ENCODE peak calls at places on chromosomes 12 and 14, in eight cellular contexts. Z is amygdala; K is activated CD8-positive, alpha-beta memory T cell treated with anti-CD3 and anti-CD28 coated beads for 48 hours; H is anterior cingulate cortex; W is HTR-8/SVneo; F is SW 1271; E is NCI-H1694; G is A673. D is an unnamed sample.

GRCh38 chr14:88576222-88576621 is 13.4 kb downstream of the ZC3H14 start:
- DNase-seq in Z (no peak), K (no peak), H (no peak), W (no peak), F (no peak), E (no peak), G (no peak), D (no peak)

GRCh38 chr14:91349481-91350074 is 68.0 kb downstream of the CCDC88C start:
- DNase-seq in Z (no peak), K (peak; percentile 49), H (no peak), W (no peak), F (no peak), E (no peak), G (no peak), D (no peak)

GRCh38 chr14:68345738-68346137 is 447.1 kb downstream of the ZFP36L1 start:
- DNase-seq in Z (no peak), K (no peak), H (no peak), W (no peak), F (no peak), E (no peak), G (no peak), D (no peak)

GRCh38 chr12:130977759-130978127 is 24.0 kb downstream of the ADGRD1 start:
- DNase-seq in Z (no peak), K (no peak), H (no peak), W (no peak), F (no peak), E (no peak), G (no peak), D (no peak)

GRCh38 chr14:21095430-21096205 is 2.8 kb downstream of the ZNF219 start:
- DNase-seq in Z (no peak), K (no peak), H (no peak), W (no peak), F (no peak), E (peak; percentile 78), G (no peak), D (no peak)

GRCh38 chr12:52063986-52064649 is 5.7 kb upstream of the ATG101 start:
- DNase-seq in Z (no peak), K (no peak), H (peak; percentile 72), W (no peak), F (no peak), E (no peak), G (no peak), D (no peak)

GRCh38 chr14:35632276-35633071 is 98.5 kb downstream of the INSM2 start:
- DNase-seq in Z (no peak), K (no peak), H (no peak), W (no peak), F (no peak), E (no peak), G (peak; percentile 8), D (no peak)

GRCh38 chr12:132479938-132480619 is 9.9 kb upstream of the FBRSL1 start:
- DNase-seq in Z (no peak), K (no peak), H (no peak), W (no peak), F (no peak), E (no peak), G (no peak), D (no peak)

GRCh38 chr14:40630471-40630870 is 976.2 kb upstream of the LRFN5 start:
- DNase-seq in Z (no peak), K (no peak), H (no peak), W (peak; percentile 4), F (no peak), E (no peak), G (no peak), D (no peak)

GRCh38 chr12:11814362-11814761 is 164.9 kb downstream of the ETV6 start:
- DNase-seq in Z (no peak), K (no peak), H (no peak), W (peak; percentile 51), F (no peak), E (no peak), G (peak; percentile 49), D (no peak)

GRCh38 chr14:72023128-72024042 is 91.2 kb downstream of the RGS6 start:
- DNase-seq in Z (no peak), K (no peak), H (no peak), W (no peak), F (no peak), E (no peak), G (peak; percentile 60), D (no peak)

GRCh38 chr14:53401646-53402045 is 248.5 kb upstream of the DDHD1 start:
- DNase-seq in Z (no peak), K (no peak), H (no peak), W (no peak), F (no peak), E (no peak), G (no peak), D (no peak)

GRCh38 chr14:60092516-60092915 is 793 bp downstream of the PCNX4 start:
- DNase-seq in Z (no peak), K (no peak), H (no peak), W (peak; percentile 44), F (peak; percentile 50), E (peak; percentile 9), G (peak; percentile 45), D (no peak)

GRCh38 chr12:100995201-100995600 is 200.6 kb downstream of the ANO4 start:
- DNase-seq in Z (no peak), K (no peak), H (no peak), W (no peak), F (no peak), E (no peak), G (peak; percentile 26), D (no peak)

GRCh38 chr14:103943673-103944072 is 1.3 kb upstream of the RD3L start:
- DNase-seq in Z (no peak), K (no peak), H (no peak), W (no peak), F (no peak), E (no peak), G (no peak), D (no peak)

GRCh38 chr12:104358353-104359003 is 54.9 kb downstream of the EID3 start:
- DNase-seq in Z (peak; percentile 7), K (peak; percentile 15), H (no peak), W (peak; percentile 56), F (peak; percentile 50), E (peak; percentile 27), G (peak; percentile 69), D (no peak)

GRCh38 chr14:61140872-61141271 is 140.3 kb downstream of the TMEM30B start:
- DNase-seq in Z (no peak), K (no peak), H (no peak), W (no peak), F (no peak), E (no peak), G (no peak), D (no peak)

GRCh38 chr12:22978962-22979361 is 354.0 kb downstream of the ETNK1 start:
- DNase-seq in Z (no peak), K (no peak), H (no peak), W (peak; percentile 8), F (peak; percentile 27), E (peak; percentile 12), G (no peak), D (no peak)

GRCh38 chr12:75779891-75780501 is 251.6 kb downstream of the PHLDA1 start:
- DNase-seq in Z (no peak), K (no peak), H (no peak), W (no peak), F (no peak), E (no peak), G (peak; percentile 44), D (no peak)

GRCh38 chr14:24136684-24137528 is 912 bp downstream of the PSME1 start:
- DNase-seq in Z (no peak), K (no peak), H (no peak), W (no peak), F (no peak), E (no peak), G (no peak), D (no peak)

GRCh38 chr12:104546575-104546974 is 89.8 kb downstream of the CHST11 start:
- DNase-seq in Z (no peak), K (no peak), H (no peak), W (no peak), F (no peak), E (no peak), G (no peak), D (no peak)

GRCh38 chr12:116590561-116590960 is 31.4 kb downstream of the MAP1LC3B2 start:
- DNase-seq in Z (no peak), K (no peak), H (no peak), W (peak; percentile 41), F (no peak), E (no peak), G (peak; percentile 72), D (no peak)

GRCh38 chr14:68322970-68323620 is 469.8 kb downstream of the ZFP36L1 start:
- DNase-seq in Z (no peak), K (no peak), H (no peak), W (no peak), F (no peak), E (no peak), G (no peak), D (no peak)

GRCh38 chr12:65712264-65713004 is 111.8 kb upstream of the HMGA2 start:
- DNase-seq in Z (no peak), K (no peak), H (no peak), W (no peak), F (no peak), E (no peak), G (no peak), D (no peak)

GRCh38 chr12:90262261-90262660 is 553.6 kb upstream of the ATP2B1 start:
- DNase-seq in Z (no peak), K (no peak), H (no peak), W (no peak), F (no peak), E (no peak), G (no peak), D (no peak)

GRCh38 chr14:68774771-68775613 is 17.9 kb downstream of the ZFP36L1 start:
- DNase-seq in Z (no peak), K (no peak), H (no peak), W (no peak), F (no peak), E (no peak), G (no peak), D (no peak)

GRCh38 chr14:56630707-56631106 is 51.1 kb downstream of the TMEM260 start:
- DNase-seq in Z (no peak), K (no peak), H (no peak), W (no peak), F (no peak), E (no peak), G (no peak), D (no peak)

GRCh38 chr12:49033611-49034286 is 15.2 kb upstream of the PRKAG1 start:
- DNase-seq in Z (no peak), K (no peak), H (no peak), W (no peak), F (no peak), E (no peak), G (no peak), D (no peak)

GRCh38 chr12:2168808-2169207 is 116.0 kb downstream of the CACNA1C start:
- DNase-seq in Z (no peak), K (no peak), H (no peak), W (no peak), F (no peak), E (no peak), G (no peak), D (no peak)

GRCh38 chr14:23307687-23308644 is 1.3 kb downstream of the BCL2L2 start:
- DNase-seq in Z (no peak), K (no peak), H (no peak), W (no peak), F (no peak), E (no peak), G (no peak), D (no peak)

GRCh38 chr12:1797011-1797901 is 23.1 kb upstream of the LRTM2 start:
- DNase-seq in Z (no peak), K (peak; percentile 52), H (no peak), W (no peak), F (no peak), E (no peak), G (no peak), D (no peak)

GRCh38 chr12:70815866-70816470 is 104.6 kb downstream of the PTPRR start:
- DNase-seq in Z (no peak), K (no peak), H (no peak), W (no peak), F (no peak), E (no peak), G (no peak), D (no peak)

GRCh38 chr14:44962573-44963528 is 861 bp downstream of the TOGARAM1 start:
- DNase-seq in Z (peak; percentile 42), K (peak; percentile 4), H (no peak), W (no peak), F (peak; percentile 35), E (no peak), G (peak; percentile 49), D (no peak)

GRCh38 chr12:42496886-42497285 is 92.7 kb downstream of the PRICKLE1 start:
- DNase-seq in Z (no peak), K (no peak), H (no peak), W (no peak), F (no peak), E (no peak), G (no peak), D (no peak)